ENCODE peak calls at places on chromosomes 3 and 15, in five cellular contexts. Z, D, F, K and M are unnamed samples.

GRCh38 chr15:87871738-87872315 is 384.7 kb downstream of the NTRK3 start:
- DNase-seq in Z (no peak), K (no peak), F (no peak), D (no peak), M (no peak)

GRCh38 chr15:90560229-90560771 is 30.6 kb downstream of the CRTC3 start:
- DNase-seq in D (no peak), F (peak), K (no peak), Z (no peak), M (no peak)

GRCh38 chr3:2354702-2355101 is 256.0 kb downstream of the CNTN4 start:
- DNase-seq in F (peak), K (no peak), Z (no peak), D (no peak), M (no peak)

GRCh38 chr3:147161833-147162232 is 244.5 kb downstream of the ZIC4 start:
- DNase-seq in D (no peak), F (no peak), Z (no peak), K (no peak), M (no peak)

GRCh38 chr3:188316021-188316722 is 162.2 kb downstream of the LPP start:
- DNase-seq in Z (peak), D (no peak), K (no peak), F (no peak), M (no peak)

GRCh38 chr3:112307557-112307956 is 13.5 kb upstream of the SLC9C1 start:
- DNase-seq in D (no peak), K (no peak), F (no peak), Z (no peak), M (no peak)

GRCh38 chr3:122560680-122561079 is 3.4 kb downstream of the PARP9 start:
- DNase-seq in F (peak), D (peak), Z (peak), K (no peak), M (peak)

GRCh38 chr3:67290424-67290823 is 292.3 kb downstream of the KBTBD8 start:
- DNase-seq in Z (no peak), K (no peak), F (no peak), D (no peak), M (no peak)

GRCh38 chr15:45892182-45892581 is 257.4 kb downstream of the SQOR start:
- DNase-seq in K (no peak), Z (no peak), F (no peak), D (no peak), M (no peak)

GRCh38 chr3:23575697-23576096 is 230.1 kb upstream of the UBE2E1 start:
- DNase-seq in F (no peak), Z (no peak), K (no peak), D (no peak), M (no peak)

GRCh38 chr15:99249270-99249817 is at the start of gene TTC23:
- DNase-seq in D (no peak), K (peak), F (no peak), Z (peak), M (peak)

GRCh38 chr15:69215636-69216035 is 55.2 kb downstream of the GLCE start:
- DNase-seq in Z (no peak), F (no peak), K (no peak), D (no peak), M (no peak)

GRCh38 chr3:27714692-27715453 is 7.2 kb downstream of the EOMES start:
- DNase-seq in Z (peak), K (peak), F (no peak), D (no peak), M (no peak)

GRCh38 chr3:119794971-119795612 is 13.2 kb downstream of the NR1I2 start:
- DNase-seq in K (no peak), F (no peak), Z (peak), D (no peak), M (no peak)

GRCh38 chr15:39919740-39920509 is at the start of gene GPR176:
- DNase-seq in F (peak), D (no peak), K (peak), Z (no peak), M (no peak)

GRCh38 chr15:57797145-57797544 is 90.6 kb downstream of the POLR2M start:
- DNase-seq in K (no peak), Z (no peak), D (no peak), F (no peak), M (no peak)

GRCh38 chr3:174931473-174931872 is 72.3 kb downstream of the NAALADL2 start:
- DNase-seq in F (no peak), Z (no peak), K (no peak), D (no peak), M (no peak)

GRCh38 chr3:114624676-114625181 is 330.9 kb downstream of the TIGIT start:
- DNase-seq in K (no peak), Z (peak), F (peak), D (no peak), M (peak)

GRCh38 chr15:51092480-51092879 is 2.2 kb downstream of the TNFAIP8L3 start:
- DNase-seq in D (no peak), K (no peak), Z (no peak), F (no peak), M (no peak)

GRCh38 chr3:14144423-14145075 is 19.7 kb downstream of the TMEM43 start:
- DNase-seq in D (peak), F (peak), K (no peak), Z (peak), M (peak)

GRCh38 chr3:12484983-12485327 is 675 bp downstream of the TSEN2 start:
- DNase-seq in Z (peak), K (no peak), D (no peak), F (no peak), M (no peak)

GRCh38 chr3:165389064-165389463 is 192.9 kb upstream of the SLITRK3 start:
- DNase-seq in D (no peak), F (no peak), Z (no peak), K (no peak), M (no peak)

GRCh38 chr3:54536450-54536849 is 391.4 kb downstream of the LRTM1 start:
- DNase-seq in D (no peak), Z (no peak), K (no peak), F (no peak), M (no peak)

GRCh38 chr15:25773248-25773647 is 89.9 kb downstream of the ATP10A start:
- DNase-seq in D (no peak), Z (peak), F (no peak), K (peak), M (no peak)

GRCh38 chr15:98873441-98874218 is 134.0 kb downstream of the PGPEP1L start:
- DNase-seq in K (no peak), Z (no peak), F (no peak), D (no peak), M (peak)

GRCh38 chr15:83940136-83940535 is 286.2 kb downstream of the ADAMTSL3 start:
- DNase-seq in D (no peak), F (no peak), Z (no peak), K (no peak), M (no peak)
- TF ChIP-seq JUND in D (no peak), F (no peak), Z (no peak), K (no peak), M (no peak)

DNA sequence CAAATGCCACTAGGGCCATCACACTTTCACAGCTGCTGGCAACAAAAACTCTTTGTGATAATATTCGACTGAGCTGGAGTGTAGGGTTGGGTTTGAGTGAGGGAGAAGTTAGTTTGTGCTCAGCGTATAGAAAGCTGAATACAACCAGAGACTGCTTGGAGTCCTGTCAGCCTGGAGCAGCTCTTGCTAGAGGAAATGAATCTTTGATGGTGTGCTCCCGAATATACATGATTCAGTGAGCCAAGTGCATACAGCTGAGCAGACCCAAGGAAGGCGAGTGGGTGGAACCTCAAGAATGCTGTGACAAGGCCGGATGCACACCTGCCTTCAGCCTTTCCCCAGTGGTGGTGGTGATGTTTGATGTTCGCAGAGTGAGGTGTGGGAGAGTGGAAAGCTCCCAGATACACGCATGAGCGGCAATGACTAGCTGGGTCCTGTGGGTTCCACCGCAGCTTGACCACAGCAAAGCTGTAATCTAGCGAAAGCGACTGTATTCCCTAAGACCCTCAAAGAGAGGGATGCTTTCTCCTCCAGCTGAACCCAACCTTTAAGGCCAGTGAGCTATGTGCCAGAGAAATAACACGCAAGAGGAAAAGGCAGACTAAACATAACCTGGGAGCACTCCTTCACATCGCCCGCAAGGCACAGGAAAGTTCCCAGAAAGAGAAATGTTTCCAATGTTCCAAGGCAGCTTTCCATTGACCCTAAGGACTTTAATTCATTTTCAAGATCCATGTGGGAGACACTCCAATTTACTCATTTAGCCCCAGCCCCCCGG is 1.2 kb downstream of the ARHGEF3 start:
- DNase-seq in F (no peak), K (no peak), Z (no peak), D (no peak), M (no peak)
- TF ChIP-seq JUND in F (no peak), K (no peak), Z (no peak), D (no peak), M (no peak)

DNA sequence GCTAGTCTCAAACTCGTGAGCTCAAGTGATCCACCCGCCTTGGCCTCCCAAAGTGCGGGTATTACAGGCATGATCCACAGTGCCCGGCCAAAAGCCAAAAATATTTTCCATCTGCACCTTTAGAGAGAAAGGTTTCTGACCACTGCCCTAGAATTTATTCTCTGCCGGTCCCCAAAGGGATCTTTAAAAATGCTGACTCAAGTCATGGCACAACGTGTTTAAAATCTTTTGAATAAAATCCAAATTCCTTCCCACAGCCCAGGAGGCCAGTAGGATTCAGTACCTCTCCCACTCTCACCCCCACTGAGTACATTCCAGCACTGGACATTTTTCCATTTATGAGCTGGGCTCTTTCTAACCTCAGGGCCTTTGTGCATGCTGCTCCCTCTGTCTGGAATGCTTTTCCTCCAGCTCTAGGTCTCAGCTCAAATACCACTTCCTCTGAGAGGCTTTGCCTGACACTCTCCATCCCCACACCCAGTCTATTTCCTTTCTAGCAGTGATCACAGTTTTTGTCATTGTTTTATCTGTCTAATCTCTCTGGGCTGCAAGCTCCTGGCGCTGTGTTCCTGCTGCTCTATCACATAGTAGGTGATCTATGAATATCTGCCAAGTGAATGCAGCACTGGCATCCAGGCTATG is 502.9 kb downstream of the SHQ1 start:
- DNase-seq in F (no peak), D (no peak), Z (no peak), K (no peak), M (no peak)
- TF ChIP-seq JUND in F (no peak), D (no peak), Z (no peak), K (no peak), M (no peak)

GRCh38 chr3:49937081-49937480 is 2.9 kb upstream of the RBM6 start:
- DNase-seq in K (no peak), Z (no peak), F (no peak), D (no peak), M (no peak)

GRCh38 chr3:49939858-49940666 is at the start of gene RBM6:
- DNase-seq in F (peak), K (peak), D (peak), Z (peak), M (peak)

GRCh38 chr3:49940667-49941249 is 808 bp downstream of the RBM6 start:
- DNase-seq in F (no peak), Z (no peak), K (no peak), D (no peak), M (no peak)
- TF ChIP-seq JUND in F (no peak), Z (no peak), K (no peak), D (no peak), M (no peak)

DNA sequence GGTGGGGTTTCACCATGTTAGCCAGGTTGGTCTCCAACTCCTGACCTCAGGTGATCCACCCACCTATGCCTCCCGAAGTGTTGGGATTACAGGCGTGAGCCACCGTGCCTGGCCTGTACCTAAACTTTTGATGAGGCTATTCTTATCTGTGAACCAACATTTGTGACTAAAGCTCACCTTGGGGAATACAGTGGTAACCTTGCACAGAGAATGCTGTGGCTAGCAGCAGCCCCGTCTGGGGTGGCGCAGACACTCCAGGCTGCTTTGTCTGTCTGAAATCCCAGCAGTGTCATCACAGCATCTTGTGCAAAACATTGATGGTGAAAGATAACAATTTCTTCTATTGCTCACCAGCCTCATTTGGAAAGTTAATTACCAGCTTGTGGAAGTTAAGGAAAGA is 58.9 kb downstream of the CMTM8 start:
- DNase-seq in Z (no peak), D (no peak), F (no peak), K (no peak), M (no peak)
- TF ChIP-seq JUND in Z (no peak), D (no peak), F (no peak), K (no peak), M (no peak)